ENCODE peak calls at places on chromosome 16, in ten cellular contexts. W, N, T, L, U, G, S, Z, E and I are unnamed samples.
A peak's percentile ranks its signal among the peaks of the same experiment; 100 is the strongest.

GRCh38 chr16:69338557-69339288 is 641 bp downstream of the COG8 start:
- DNase-seq in W (no peak), N (peak; percentile 25), T (no peak), L (no peak), U (no peak), G (no peak), S (no peak), Z (no peak), E (no peak), I (no peak)

GRCh38 chr16:743794-744500 is 3.1 kb upstream of the CIAO3 start:
- DNase-seq in W (no peak), N (no peak), T (no peak), L (no peak), U (no peak), G (no peak), S (no peak), Z (no peak), E (no peak), I (peak; percentile 16)

GRCh38 chr16:48918520-48919258 is 308.7 kb upstream of the N4BP1 start:
- DNase-seq in W (peak; percentile 14), N (no peak), T (no peak), L (no peak), U (no peak), G (no peak), S (peak; percentile 13), Z (no peak), E (no peak), I (peak; percentile 64)

GRCh38 chr16:53103811-53104210 is 49.0 kb downstream of the CHD9 start:
- DNase-seq in W (no peak), N (no peak), T (no peak), L (no peak), U (no peak), G (no peak), S (no peak), Z (no peak), E (no peak), I (no peak)

GRCh38 chr16:26644912-26645543 is 421.7 kb upstream of the C16orf82 start:
- DNase-seq in W (no peak), N (no peak), T (no peak), L (peak; percentile 6), U (no peak), G (no peak), S (no peak), Z (no peak), E (no peak), I (no peak)

GRCh38 chr16:82344157-82344556 is 174.1 kb upstream of the MPHOSPH6 start:
- DNase-seq in W (no peak), N (no peak), T (no peak), L (peak; percentile 73), U (peak; percentile 24), G (no peak), S (no peak), Z (no peak), E (no peak), I (no peak)

GRCh38 chr16:75225678-75226515 is 7.1 kb downstream of the CTRB1 start:
- DNase-seq in W (no peak), N (no peak), T (no peak), L (no peak), U (no peak), G (no peak), S (no peak), Z (no peak), E (no peak), I (no peak)

GRCh38 chr16:11100239-11100750 is 155.7 kb downstream of the SOCS1 start:
- DNase-seq in W (peak; percentile 88), N (peak; percentile 91), T (peak; percentile 42), L (peak; percentile 43), U (peak; percentile 94), G (no peak), S (peak; percentile 97), Z (peak; percentile 91), E (no peak), I (peak; percentile 79)

GRCh38 chr16:89564476-89565255 is 4.2 kb downstream of the RPL13 start:
- DNase-seq in W (no peak), N (peak; percentile 51), T (no peak), L (no peak), U (peak; percentile 29), G (no peak), S (peak; percentile 33), Z (no peak), E (no peak), I (peak; percentile 51)

GRCh38 chr16:57993452-57993851 is 7.0 kb downstream of the ZNF319 start:
- DNase-seq in W (no peak), N (no peak), T (no peak), L (no peak), U (no peak), G (no peak), S (no peak), Z (no peak), E (no peak), I (no peak)

GRCh38 chr16:35197656-35198055 is 1738.2 kb downstream of the TP53TG3F start:
- DNase-seq in W (no peak), N (no peak), T (no peak), L (no peak), U (no peak), G (no peak), S (no peak), Z (no peak), E (no peak), I (no peak)